ENCODE peak calls at places on chromosomes 2 and 18, in six cellular contexts. L, N, O, Z, X and A are unnamed samples.

GRCh38 chr2:88561646-88562388 is 65.4 kb downstream of the EIF2AK3 start:
- DNase-seq in L (no peak), N (no peak), O (no peak), Z (no peak), X (no peak), A (no peak)

GRCh38 chr2:79971807-79972206 is 332.7 kb downstream of the LRRTM1 start:
- DNase-seq in L (no peak), N (no peak), O (no peak), Z (no peak), X (no peak), A (peak; percentile 65)

GRCh38 chr2:238717084-238717483 is 130.8 kb upstream of the TWIST2 start:
- DNase-seq in L (no peak), N (no peak), O (no peak), Z (no peak), X (no peak), A (no peak)

GRCh38 chr2:175097297-175097696 is 70.7 kb downstream of the ATF2 start:
- DNase-seq in L (no peak), N (no peak), O (no peak), Z (no peak), X (no peak), A (no peak)

GRCh38 chr2:152537252-152537651 is 180.0 kb downstream of the PRPF40A start:
- DNase-seq in L (no peak), N (no peak), O (no peak), Z (no peak), X (no peak), A (no peak)

GRCh38 chr18:9100796-9101195 is 1.7 kb upstream of the NDUFV2 start:
- DNase-seq in L (no peak), N (no peak), O (no peak), Z (no peak), X (no peak), A (no peak)

GRCh38 chr2:163266772-163267171 is 428.2 kb upstream of the KCNH7 start:
- DNase-seq in L (no peak), N (no peak), O (no peak), Z (no peak), X (no peak), A (no peak)

GRCh38 chr2:241061275-241061674 is 40.8 kb downstream of the MTERF4 start:
- DNase-seq in L (no peak), N (no peak), O (no peak), Z (no peak), X (no peak), A (no peak)

GRCh38 chr2:230496891-230497290 is 80.9 kb downstream of the SP100 start:
- DNase-seq in L (no peak), N (no peak), O (no peak), Z (no peak), X (no peak), A (no peak)

GRCh38 chr2:43127941-43128561 is 98.4 kb downstream of the ZFP36L2 start:
- DNase-seq in L (no peak), N (no peak), O (no peak), Z (no peak), X (no peak), A (no peak)

GRCh38 chr2:182240862-182241371 is 185.9 kb downstream of the PDE1A start:
- DNase-seq in L (peak; percentile 55), N (peak; percentile 31), O (peak; percentile 62), Z (no peak), X (no peak), A (peak; percentile 54)

GRCh38 chr2:213089438-213089837 is 62.0 kb downstream of the IKZF2 start:
- DNase-seq in L (no peak), N (no peak), O (no peak), Z (no peak), X (no peak), A (no peak)

GRCh38 chr2:63894167-63894566 is 52.5 kb downstream of the UGP2 start:
- DNase-seq in L (no peak), N (no peak), O (no peak), Z (no peak), X (no peak), A (no peak)

GRCh38 chr2:19484736-19485135 is 126.3 kb upstream of the OSR1 start:
- DNase-seq in L (no peak), N (no peak), O (no peak), Z (no peak), X (no peak), A (no peak)

GRCh38 chr2:152369176-152369860 is 34.3 kb downstream of the FMNL2 start:
- DNase-seq in L (peak; percentile 37), N (no peak), O (no peak), Z (no peak), X (no peak), A (no peak)

GRCh38 chr2:96501471-96501874 is 3.7 kb downstream of the NEURL3 start:
- DNase-seq in L (no peak), N (no peak), O (peak; percentile 46), Z (no peak), X (no peak), A (no peak)

GRCh38 chr2:108975613-108976435 is 13.2 kb downstream of the EDAR start:
- DNase-seq in L (no peak), N (no peak), O (no peak), Z (no peak), X (no peak), A (no peak)

GRCh38 chr2:145235312-145235711 is 715.4 kb upstream of the ZEB2 start:
- DNase-seq in L (no peak), N (no peak), O (no peak), Z (no peak), X (no peak), A (no peak)

GRCh38 chr2:54271843-54272600 is 16.0 kb upstream of the TSPYL6 start:
- DNase-seq in L (no peak), N (no peak), O (no peak), Z (no peak), X (no peak), A (no peak)

GRCh38 chr2:208648368-208648767 is 241.8 kb downstream of the PTH2R start:
- DNase-seq in L (no peak), N (no peak), O (no peak), Z (no peak), X (no peak), A (no peak)

GRCh38 chr2:42191285-42192009 is 22.3 kb downstream of the EML4 start:
- DNase-seq in L (peak; percentile 99), N (no peak), O (no peak), Z (no peak), X (no peak), A (no peak)

GRCh38 chr2:19529663-19530062 is 171.2 kb upstream of the OSR1 start:
- DNase-seq in L (no peak), N (no peak), O (no peak), Z (no peak), X (no peak), A (no peak)

GRCh38 chr2:64807417-64807816 is 153.7 kb upstream of the SERTAD2 start:
- DNase-seq in L (no peak), N (no peak), O (peak; percentile 53), Z (peak; percentile 19), X (no peak), A (no peak)

GRCh38 chr2:25822190-25823117 is 55.8 kb downstream of the ASXL2 start:
- DNase-seq in L (no peak), N (peak; percentile 65), O (no peak), Z (no peak), X (no peak), A (peak; percentile 72)

GRCh38 chr18:58991127-58991798 is 126.6 kb downstream of the ZNF532 start:
- DNase-seq in L (no peak), N (no peak), O (peak; percentile 76), Z (no peak), X (no peak), A (no peak)

DNA sequence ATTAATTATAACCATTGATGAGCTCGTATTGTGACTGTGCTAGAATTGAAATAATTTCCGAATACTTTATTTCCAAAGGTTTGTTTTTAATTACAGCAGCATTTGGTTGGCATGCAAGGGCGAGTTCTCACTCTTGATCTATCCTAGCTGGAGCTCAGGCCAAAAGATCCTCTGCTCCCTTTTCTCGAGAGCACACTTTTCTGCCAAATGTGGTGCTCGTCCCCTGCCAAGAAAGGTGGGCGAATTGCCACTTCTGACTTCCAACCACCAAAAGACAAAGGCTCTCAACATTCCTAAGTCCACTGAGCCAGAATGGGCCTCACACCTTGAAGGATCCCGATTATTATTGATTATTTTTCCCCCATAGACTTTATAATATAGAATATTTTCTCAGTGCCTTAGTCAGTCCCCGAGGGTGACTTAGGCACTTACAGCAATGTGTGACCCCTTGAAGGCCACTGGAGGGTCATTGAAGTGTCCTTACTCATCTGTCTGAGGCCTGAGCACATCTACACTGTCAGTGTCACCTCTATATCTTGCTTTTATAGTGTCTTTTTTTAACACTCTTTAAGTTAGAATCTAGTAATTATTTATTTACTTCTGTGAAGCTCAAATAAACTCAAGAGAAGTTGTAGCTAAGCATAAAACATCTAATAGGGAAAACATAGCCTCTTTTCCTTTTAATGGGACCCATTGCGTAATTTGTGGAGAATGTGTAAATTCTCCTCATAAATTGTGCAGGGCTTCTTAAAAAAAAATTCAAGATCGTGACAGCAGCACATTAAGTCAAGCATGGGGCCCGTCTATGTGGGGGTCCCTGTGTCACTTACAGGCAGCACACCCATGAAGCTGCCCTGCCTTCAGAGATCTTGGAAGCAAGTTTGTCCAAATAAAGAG is 98.3 kb downstream of the MEIS1 start:
- DNase-seq in L (no peak), N (no peak), O (no peak), Z (no peak), X (no peak), A (no peak)
- TF ChIP-seq CREB1 in L (no peak), N (no peak), O (no peak), Z (no peak), X (no peak), A (no peak)

GRCh38 chr18:25463726-25464125 is 111.8 kb upstream of the ZNF521 start:
- DNase-seq in L (no peak), N (no peak), O (no peak), Z (no peak), X (no peak), A (no peak)

GRCh38 chr18:25464211-25464610 is 112.2 kb upstream of the ZNF521 start:
- DNase-seq in L (no peak), N (no peak), O (no peak), Z (no peak), X (no peak), A (no peak)

GRCh38 chr18:25465152-25465790 is 113.3 kb upstream of the ZNF521 start:
- DNase-seq in L (no peak), N (no peak), O (no peak), Z (no peak), X (no peak), A (no peak)

GRCh38 chr18:25467226-25468065 is 115.5 kb upstream of the ZNF521 start:
- DNase-seq in L (no peak), N (no peak), O (no peak), Z (no peak), X (no peak), A (no peak)
- TF ChIP-seq CREB1 in L (no peak), N (no peak), O (no peak), Z (no peak), X (no peak), A (no peak)

GRCh38 chr2:149050188-149050587 is 11.7 kb downstream of the LYPD6B start:
- DNase-seq in L (no peak), N (no peak), O (peak; percentile 28), Z (no peak), X (no peak), A (no peak)

GRCh38 chr2:149044500-149044899 is 6.0 kb downstream of the LYPD6B start:
- DNase-seq in L (no peak), N (no peak), O (no peak), Z (no peak), X (no peak), A (no peak)

GRCh38 chr2:149047118-149047517 is 8.6 kb downstream of the LYPD6B start:
- DNase-seq in L (no peak), N (no peak), O (no peak), Z (no peak), X (no peak), A (no peak)

GRCh38 chr2:149049142-149049541 is 10.6 kb downstream of the LYPD6B start:
- DNase-seq in L (no peak), N (no peak), O (no peak), Z (no peak), X (no peak), A (no peak)
- TF ChIP-seq CREB1 in L (no peak), N (no peak), O (no peak), Z (no peak), X (no peak), A (no peak)

GRCh38 chr2:46229134-46230063 is 67.8 kb upstream of the EPAS1 start:
- DNase-seq in L (peak; percentile 87), N (peak; percentile 36), O (peak; percentile 89), Z (no peak), X (no peak), A (peak; percentile 65)
- TF ChIP-seq CREB1 in L (peak; percentile 59), N (no peak), O (peak; percentile 80), Z (no peak), X (peak; percentile 38), A (peak; percentile 55)